ENCODE peak calls at places on chromosome 17, in five cellular contexts. One of them, this sample, is unnamed.

GRCh38 chr17:19647697-19648474 is 665 bp upstream of the ALDH3A2 start:
- DNase-seq in A549: peak; percentile 86
- DNase-seq in GM12878: peak; percentile 9
- DNase-seq in HepG2: peak; percentile 37
- DNase-seq in WTC11: peak; percentile 56
- DNase-seq in this sample: no peak

GRCh38 chr17:1422907-1423306 is 22.9 kb upstream of the YWHAE start:
- DNase-seq in A549: peak; percentile 57
- DNase-seq in GM12878: no peak
- DNase-seq in HepG2: no peak
- DNase-seq in WTC11: no peak
- DNase-seq in this sample: no peak

GRCh38 chr17:70426752-70427151 is 257.4 kb downstream of the KCNJ2 start:
- DNase-seq in A549: no peak
- DNase-seq in GM12878: no peak
- DNase-seq in HepG2: no peak
- DNase-seq in WTC11: no peak
- DNase-seq in this sample: no peak

GRCh38 chr17:45994987-45995386 is 4.1 kb upstream of the STH start:
- DNase-seq in A549: no peak
- DNase-seq in GM12878: no peak
- DNase-seq in HepG2: no peak
- DNase-seq in WTC11: no peak
- DNase-seq in this sample: no peak

GRCh38 chr17:57902800-57903759 is 52.1 kb downstream of the CUEDC1 start:
- DNase-seq in A549: peak; percentile 95
- DNase-seq in GM12878: peak; percentile 89
- DNase-seq in HepG2: peak; percentile 97
- DNase-seq in WTC11: no peak
- DNase-seq in this sample: no peak

GRCh38 chr17:43212641-43213490 is 1.2 kb downstream of the TMEM106A start:
- DNase-seq in A549: no peak
- DNase-seq in GM12878: peak; percentile 37
- DNase-seq in HepG2: no peak
- DNase-seq in WTC11: no peak
- DNase-seq in this sample: no peak

GRCh38 chr17:7281953-7282751 is 634 bp downstream of the SLC2A4 start:
- DNase-seq in A549: no peak
- DNase-seq in GM12878: no peak
- DNase-seq in HepG2: no peak
- DNase-seq in WTC11: peak; percentile 41
- DNase-seq in this sample: peak; percentile 44

GRCh38 chr17:2875608-2876007 is 79.4 kb downstream of the RAP1GAP2 start:
- DNase-seq in A549: no peak
- DNase-seq in GM12878: no peak
- DNase-seq in HepG2: no peak
- DNase-seq in WTC11: no peak
- DNase-seq in this sample: no peak

GRCh38 chr17:29593546-29594440 is 861 bp downstream of the ANKRD13B start:
- DNase-seq in A549: peak; percentile 57
- DNase-seq in GM12878: no peak
- DNase-seq in HepG2: no peak
- DNase-seq in WTC11: peak; percentile 79
- DNase-seq in this sample: peak; percentile 50

GRCh38 chr17:29109477-29110371 is 66.8 kb downstream of the PIPOX start:
- DNase-seq in A549: no peak
- DNase-seq in GM12878: no peak
- DNase-seq in HepG2: no peak
- DNase-seq in WTC11: peak; percentile 33
- DNase-seq in this sample: no peak

GRCh38 chr17:78144146-78144719 is 2.0 kb upstream of the C17orf99 start:
- DNase-seq in A549: peak; percentile 77
- DNase-seq in GM12878: no peak
- DNase-seq in HepG2: no peak
- DNase-seq in WTC11: no peak
- DNase-seq in this sample: peak; percentile 92

GRCh38 chr17:56786989-56787482 is 46.7 kb downstream of the C17orf67 start:
- DNase-seq in A549: peak; percentile 70
- DNase-seq in GM12878: peak; percentile 60
- DNase-seq in HepG2: peak; percentile 73
- DNase-seq in WTC11: no peak
- DNase-seq in this sample: no peak

GRCh38 chr17:42189651-42189965 is 4.4 kb upstream of the HCRT start:
- DNase-seq in A549: no peak
- DNase-seq in GM12878: no peak
- DNase-seq in HepG2: no peak
- DNase-seq in WTC11: no peak
- DNase-seq in this sample: no peak

GRCh38 chr17:6165806-6166205 is 95.6 kb downstream of the WSCD1 start:
- DNase-seq in A549: no peak
- DNase-seq in GM12878: no peak
- DNase-seq in HepG2: no peak
- DNase-seq in WTC11: no peak
- DNase-seq in this sample: no peak

GRCh38 chr17:40072481-40073346 is 9.9 kb downstream of the THRA start:
- DNase-seq in A549: no peak
- DNase-seq in GM12878: no peak
- DNase-seq in HepG2: peak; percentile 66
- DNase-seq in WTC11: no peak
- DNase-seq in this sample: peak; percentile 68
- TF ChIP-seq ESRRA in A549: no peak
- TF ChIP-seq ESRRA in GM12878: no peak
- TF ChIP-seq ESRRA in HepG2: peak; percentile 19
- TF ChIP-seq ESRRA in WTC11: no peak
- TF ChIP-seq ESRRA in this sample: no peak

DNA sequence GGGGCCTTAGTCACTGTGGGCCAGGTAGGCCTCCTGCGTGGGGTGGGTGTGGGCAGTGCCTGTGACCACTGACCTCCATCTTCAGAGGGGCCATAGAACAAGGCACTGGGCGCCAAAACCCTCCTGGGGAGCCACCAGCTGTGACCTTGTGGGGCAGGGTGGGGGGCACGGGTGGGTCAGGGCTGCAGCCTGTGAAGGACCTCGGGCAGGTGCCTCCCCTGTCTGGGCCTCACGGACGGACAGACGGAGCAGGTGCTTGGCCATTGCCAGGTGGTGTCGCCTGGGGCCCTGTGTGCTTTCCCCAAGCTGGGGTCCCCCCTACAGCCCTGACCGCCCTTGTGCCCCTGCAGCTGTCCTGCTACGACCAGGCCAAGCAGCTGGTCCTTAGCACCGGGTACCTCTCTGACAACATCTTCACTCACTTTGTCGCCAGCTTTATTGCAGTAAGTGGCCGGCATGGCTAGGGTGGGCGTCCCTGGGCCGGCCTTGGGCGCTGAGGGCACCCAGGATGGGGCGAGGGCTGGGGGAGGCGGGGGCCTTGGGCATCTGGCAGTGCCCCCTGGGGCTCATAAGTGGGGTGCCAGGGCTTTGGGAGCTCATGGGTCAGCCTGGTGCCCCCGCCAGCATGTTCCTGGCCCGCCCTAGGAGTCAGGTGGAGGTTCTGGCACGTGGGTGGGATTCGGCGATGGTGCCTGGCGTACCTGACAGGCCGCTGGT is 5.1 kb downstream of the SLC25A10 start:
- DNase-seq in A549: no peak
- DNase-seq in GM12878: no peak
- DNase-seq in HepG2: no peak
- DNase-seq in WTC11: no peak
- DNase-seq in this sample: no peak
- TF ChIP-seq ESRRA in A549: no peak
- TF ChIP-seq ESRRA in GM12878: no peak
- TF ChIP-seq ESRRA in HepG2: no peak
- TF ChIP-seq ESRRA in WTC11: no peak
- TF ChIP-seq ESRRA in this sample: no peak

GRCh38 chr17:16936536-16937310 is 35.2 kb downstream of the TNFRSF13B start:
- DNase-seq in A549: no peak
- DNase-seq in GM12878: no peak
- DNase-seq in HepG2: no peak
- DNase-seq in WTC11: peak; percentile 3
- DNase-seq in this sample: no peak
- TF ChIP-seq ESRRA in A549: no peak
- TF ChIP-seq ESRRA in GM12878: no peak
- TF ChIP-seq ESRRA in HepG2: no peak
- TF ChIP-seq ESRRA in WTC11: no peak
- TF ChIP-seq ESRRA in this sample: no peak

DNA sequence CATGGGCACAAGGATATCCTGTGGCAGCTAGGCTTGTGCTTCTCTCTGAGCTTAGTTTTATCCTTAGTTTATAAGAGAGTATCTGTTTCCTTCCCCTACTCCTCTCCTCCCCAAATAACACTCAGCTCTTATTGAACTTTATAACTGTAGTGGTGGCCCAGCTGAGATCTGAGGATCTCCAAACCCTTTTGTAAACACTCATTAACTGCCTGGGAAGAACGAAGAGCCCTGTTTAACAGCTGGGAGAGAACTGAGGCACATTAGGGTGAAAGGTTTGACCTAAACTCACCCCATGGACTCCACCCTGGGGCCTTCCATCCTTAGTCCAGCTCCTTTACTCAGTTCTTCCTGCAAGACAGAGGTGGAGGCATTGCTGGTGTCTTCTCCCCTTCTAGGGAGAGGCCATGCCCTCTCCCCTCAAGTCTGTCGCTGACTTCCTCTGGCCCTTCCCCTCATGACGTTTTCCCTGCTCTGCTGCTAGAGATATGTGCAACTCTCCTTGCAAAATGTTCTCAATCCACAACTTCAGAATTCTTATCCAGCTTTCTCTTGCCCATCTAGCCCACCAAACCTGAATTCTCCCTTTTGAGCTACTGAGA is 1.2 kb upstream of the RARA start:
- DNase-seq in A549: no peak
- DNase-seq in GM12878: no peak
- DNase-seq in HepG2: no peak
- DNase-seq in WTC11: no peak
- DNase-seq in this sample: peak; percentile 50
- TF ChIP-seq ESRRA in A549: no peak
- TF ChIP-seq ESRRA in GM12878: no peak
- TF ChIP-seq ESRRA in HepG2: no peak
- TF ChIP-seq ESRRA in WTC11: no peak
- TF ChIP-seq ESRRA in this sample: no peak

GRCh38 chr17:59872351-59872750 is 20.4 kb downstream of the TUBD1 start:
- DNase-seq in A549: peak; percentile 29
- DNase-seq in GM12878: no peak
- DNase-seq in HepG2: no peak
- DNase-seq in WTC11: no peak
- DNase-seq in this sample: no peak
- TF ChIP-seq ESRRA in A549: no peak
- TF ChIP-seq ESRRA in GM12878: no peak
- TF ChIP-seq ESRRA in HepG2: no peak
- TF ChIP-seq ESRRA in WTC11: no peak
- TF ChIP-seq ESRRA in this sample: no peak

GRCh38 chr17:18246880-18247612 is 11.5 kb downstream of the FLII start:
- DNase-seq in A549: peak; percentile 73
- DNase-seq in GM12878: no peak
- DNase-seq in HepG2: no peak
- DNase-seq in WTC11: peak; percentile 96
- DNase-seq in this sample: peak; percentile 90
- TF ChIP-seq ESRRA in A549: no peak
- TF ChIP-seq ESRRA in GM12878: no peak
- TF ChIP-seq ESRRA in HepG2: no peak
- TF ChIP-seq ESRRA in WTC11: no peak
- TF ChIP-seq ESRRA in this sample: no peak

DNA sequence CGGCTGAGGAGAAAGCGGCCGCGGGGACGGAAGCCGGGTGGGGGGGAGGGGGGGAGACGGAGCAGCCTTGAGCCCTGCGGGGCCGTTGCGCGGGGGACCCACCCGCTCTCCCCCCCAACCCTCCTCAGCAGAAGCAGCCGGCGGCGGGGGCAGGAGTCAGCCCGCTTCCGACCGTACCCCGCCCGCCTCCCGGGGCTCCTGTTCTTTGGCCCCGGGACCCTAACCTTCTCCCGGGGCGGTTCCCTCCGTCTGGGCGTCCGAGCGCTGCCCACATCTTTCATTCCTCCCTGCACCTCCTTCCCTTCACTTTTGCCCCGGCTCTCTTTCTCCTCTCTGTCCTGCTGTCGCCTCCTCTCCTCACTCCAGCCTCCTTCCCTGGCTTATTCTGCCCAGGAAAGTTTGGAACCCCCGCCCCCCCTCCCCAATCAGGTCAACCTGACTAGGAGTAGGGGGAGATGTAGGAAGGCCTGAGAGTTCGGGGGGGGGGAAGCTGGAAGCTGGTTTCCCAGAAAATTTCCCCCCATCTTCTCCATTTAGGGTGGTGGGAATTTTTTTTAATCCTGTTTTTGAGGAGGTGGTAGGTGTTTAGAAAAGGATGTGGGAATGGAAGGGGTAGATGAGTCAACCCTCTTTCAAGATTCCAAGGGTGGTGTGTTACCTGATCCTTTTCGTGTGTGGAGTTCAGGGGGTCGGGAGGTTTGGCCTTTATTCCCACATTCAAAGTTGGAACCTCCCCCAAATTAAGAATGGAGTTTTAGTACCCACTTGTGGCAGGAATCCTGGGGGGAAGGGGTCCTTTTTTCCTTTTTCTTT is 427 bp upstream of the NLK start:
- DNase-seq in A549: no peak
- DNase-seq in GM12878: no peak
- DNase-seq in HepG2: no peak
- DNase-seq in WTC11: no peak
- DNase-seq in this sample: no peak
- TF ChIP-seq ESRRA in A549: no peak
- TF ChIP-seq ESRRA in GM12878: no peak
- TF ChIP-seq ESRRA in HepG2: no peak
- TF ChIP-seq ESRRA in WTC11: no peak
- TF ChIP-seq ESRRA in this sample: no peak